ENCODE peak calls at places on chromosomes 12 and 14, in four cellular contexts. B is ACHN; S is stimulated activated CD8-positive, alpha-beta memory T cell treated with anti-CD3 and anti-CD28 coated beads, Interleukin-4, amount 100 ng/mL, for 4 hours; P is H4. I is an unnamed sample.

GRCh38 chr12:121810833-121811433 is 7.1 kb downstream of the SETD1B start:
- DNase-seq in B (no peak), S (no peak), P (no peak), I (no peak)

GRCh38 chr12:68609955-68610434 is 704 bp upstream of the RAP1B start:
- DNase-seq in B (peak), S (no peak), P (peak), I (peak)

GRCh38 chr14:52124791-52125661 is 56.2 kb upstream of the NID2 start:
- DNase-seq in B (no peak), S (no peak), P (peak), I (no peak)

GRCh38 chr12:58950739-58951100 is 30.4 kb upstream of the LRIG3 start:
- DNase-seq in B (no peak), S (no peak), P (no peak), I (no peak)

GRCh38 chr12:123713398-123714301 is 1.5 kb downstream of the ATP6V0A2 start:
- DNase-seq in B (no peak), S (no peak), P (no peak), I (no peak)

GRCh38 chr14:29278301-29278700 is 511.7 kb downstream of the FOXG1 start:
- DNase-seq in B (no peak), S (no peak), P (no peak), I (no peak)

GRCh38 chr12:53219116-53219955 is 12.3 kb upstream of the ITGB7 start:
- DNase-seq in B (no peak), S (peak), P (peak), I (no peak)

GRCh38 chr14:32134448-32135070 is 57.5 kb downstream of the ARHGAP5 start:
- DNase-seq in B (no peak), S (no peak), P (peak), I (peak)

GRCh38 chr12:26319511-26319910 is 124.1 kb downstream of the SSPN start:
- DNase-seq in B (peak), S (no peak), P (no peak), I (peak)

GRCh38 chr14:105258846-105259245 is 10.5 kb downstream of the BTBD6 start:
- DNase-seq in B (no peak), S (no peak), P (no peak), I (no peak)

GRCh38 chr12:105409881-105410471 is 79.5 kb downstream of the C12orf75 start:
- DNase-seq in B (no peak), S (no peak), P (peak), I (peak)

GRCh38 chr12:10558291-10558690 is 52.6 kb downstream of the EIF2S3B start:
- DNase-seq in B (no peak), S (no peak), P (no peak), I (no peak)

GRCh38 chr14:54200726-54201125 is 196.1 kb upstream of the CDKN3 start:
- DNase-seq in B (no peak), S (no peak), P (no peak), I (no peak)

GRCh38 chr12:27552886-27553560 is 29.0 kb downstream of the PPFIBP1 start:
- DNase-seq in B (no peak), S (no peak), P (no peak), I (no peak)

GRCh38 chr14:72178517-72178916 is 246.3 kb downstream of the RGS6 start:
- DNase-seq in B (no peak), S (no peak), P (no peak), I (no peak)

GRCh38 chr14:63045234-63045611 is at the start of gene KCNH5:
- DNase-seq in B (no peak), S (no peak), P (peak), I (peak)

GRCh38 chr12:123271182-123271491 is 519 bp downstream of the CDK2AP1 start:
- DNase-seq in B (peak), S (peak), P (peak), I (peak)

GRCh38 chr12:176321-177181 is 37.4 kb downstream of the SLC6A12 start:
- DNase-seq in B (peak), S (no peak), P (peak), I (peak)

GRCh38 chr12:49868952-49869815 is 26.3 kb upstream of the BCDIN3D start:
- DNase-seq in B (peak), S (no peak), P (peak), I (peak)

GRCh38 chr14:25003537-25003936 is 46.4 kb downstream of the STXBP6 start:
- DNase-seq in B (no peak), S (no peak), P (no peak), I (peak)

GRCh38 chr12:124577986-124578385 is 10.6 kb upstream of the NCOR2 start:
- DNase-seq in B (no peak), S (no peak), P (no peak), I (no peak)

GRCh38 chr14:94946244-94946643 is 176.3 kb upstream of the GSC start:
- DNase-seq in B (no peak), S (no peak), P (no peak), I (no peak)

GRCh38 chr14:103121161-103121845 is 2.0 kb upstream of the TNFAIP2 start:
- DNase-seq in B (no peak), S (no peak), P (no peak), I (no peak)

GRCh38 chr12:100720016-100720654 is 74.4 kb upstream of the ANO4 start:
- DNase-seq in B (no peak), S (no peak), P (no peak), I (no peak)

GRCh38 chr14:69299286-69300035 is 39.5 kb downstream of the GALNT16 start:
- DNase-seq in B (no peak), S (no peak), P (no peak), I (no peak)

GRCh38 chr12:109182041-109182839 is 65.9 kb downstream of the ACACB start:
- DNase-seq in B (no peak), S (no peak), P (no peak), I (no peak)

GRCh38 chr14:92684801-92685560 is 63.4 kb downstream of the LGMN start:
- DNase-seq in B (no peak), S (no peak), P (no peak), I (no peak)

GRCh38 chr12:12495536-12495935 is 67.1 kb downstream of the DUSP16 start:
- DNase-seq in B (no peak), S (no peak), P (no peak), I (no peak)

GRCh38 chr12:78018146-78018910 is 187.6 kb downstream of the NAV3 start:
- DNase-seq in B (no peak), S (no peak), P (no peak), I (no peak)

GRCh38 chr12:25500651-25501050 is 52.4 kb downstream of the LMNTD1 start:
- DNase-seq in B (no peak), S (no peak), P (no peak), I (no peak)

GRCh38 chr12:80100566-80100965 is 1.2 kb downstream of the OTOGL start:
- DNase-seq in B (no peak), S (no peak), P (no peak), I (no peak)

GRCh38 chr14:73738518-73739173 is 24.5 kb upstream of the PNMA1 start:
- DNase-seq in B (no peak), S (no peak), P (no peak), I (no peak)

GRCh38 chr12:34347367-34347766 is 325.1 kb downstream of the ALG10 start:
- DNase-seq in B (peak), S (no peak), P (peak), I (no peak)

GRCh38 chr12:54529581-54529980 is 19.8 kb upstream of the PDE1B start:
- DNase-seq in B (no peak), S (no peak), P (no peak), I (no peak)

GRCh38 chr14:68677901-68678300 is 115.0 kb downstream of the ZFP36L1 start:
- DNase-seq in B (no peak), S (no peak), P (no peak), I (no peak)

GRCh38 chr12:114682920-114683708 is 861 bp downstream of the TBX3 start:
- DNase-seq in B (peak), S (no peak), P (no peak), I (no peak)

GRCh38 chr12:1966561-1967211 is 37.6 kb downstream of the DCP1B start:
- DNase-seq in B (no peak), S (no peak), P (no peak), I (no peak)

GRCh38 chr14:97796511-97796910 is 999.3 kb downstream of the VRK1 start:
- DNase-seq in B (no peak), S (no peak), P (no peak), I (no peak)

GRCh38 chr12:119627019-119627643 is 33.6 kb downstream of the TMEM233 start:
- DNase-seq in B (no peak), S (no peak), P (no peak), I (no peak)

I was measured in HTR-8/SVneo.